ENCODE peak calls at places on chromosomes 12 and 14, in four cellular contexts. M is GM12878, T is neuronal stem cell, A is heart right ventricle. L is an unnamed sample.
A peak's percentile ranks its signal among the peaks of the same experiment; 100 is the strongest.

GRCh38 chr12:52971701-52972329 is 22.9 kb downstream of the KRT18 start:
- DNase-seq in M (no peak), T (no peak), A (no peak), L (no peak)

GRCh38 chr12:109557809-109558208 is 15.5 kb downstream of the MMAB start:
- DNase-seq in M (no peak), T (no peak), A (no peak), L (no peak)

GRCh38 chr12:131793623-131794022 is 34.6 kb upstream of the MMP17 start:
- DNase-seq in M (no peak), T (no peak), A (no peak), L (no peak)

GRCh38 chr12:53217049-53217929 is 10.2 kb upstream of the ITGB7 start:
- DNase-seq in M (no peak), T (no peak), A (peak; percentile 57), L (peak; percentile 81)

GRCh38 chr12:49912846-49913245 is 9.1 kb upstream of the FAIM2 start:
- DNase-seq in M (no peak), T (no peak), A (no peak), L (peak; percentile 24)

GRCh38 chr12:31008241-31008711 is 65.4 kb upstream of the DDX11 start:
- DNase-seq in M (no peak), T (no peak), A (no peak), L (no peak)

GRCh38 chr14:21263284-21264024 is 5.8 kb downstream of the HNRNPC start:
- DNase-seq in M (no peak), T (no peak), A (no peak), L (no peak)

GRCh38 chr14:55604467-55604866 is 24.5 kb downstream of the KTN1 start:
- DNase-seq in M (no peak), T (no peak), A (no peak), L (no peak)

GRCh38 chr12:16437926-16438325 is 90.5 kb downstream of the MGST1 start:
- DNase-seq in M (no peak), T (no peak), A (no peak), L (no peak)

DNA sequence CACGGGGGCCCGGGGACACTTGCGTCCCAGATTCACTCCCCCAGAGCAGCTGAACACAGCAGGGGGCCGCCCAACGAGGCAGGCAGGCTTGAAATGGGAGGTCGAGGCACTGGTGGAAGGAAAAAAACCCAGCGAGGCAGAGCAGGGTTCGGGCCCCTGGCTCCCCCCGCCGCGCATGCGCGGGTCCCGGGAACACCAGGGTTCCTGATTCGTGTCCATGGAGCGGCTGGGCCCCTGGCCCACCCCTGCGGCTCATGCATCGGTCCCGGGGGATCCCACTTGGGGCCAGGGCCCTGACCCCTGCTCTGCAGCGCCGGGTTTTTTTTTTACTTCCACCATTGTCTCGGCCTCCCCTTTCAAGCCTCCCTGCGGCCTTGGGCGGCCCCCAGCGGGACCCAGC is 321.5 kb downstream of the ALG10 start:
- DNase-seq in M (no peak), T (no peak), A (no peak), L (no peak)
- H3K9me3 ChIP-seq in M (no peaks in the 10 kb centered on the region), T (no peaks in the 10 kb centered on the region), A (no peaks in the 10 kb centered on the region), L (peaks cover 100% of the 10 kb centered on the region)

GRCh38 chr12:106271575-106272505 is 24.0 kb upstream of the CKAP4 start:
- DNase-seq in M (no peak), T (no peak), A (no peak), L (no peak)

GRCh38 chr12:106267535-106267934 is 19.7 kb upstream of the CKAP4 start:
- DNase-seq in M (no peak), T (no peak), A (no peak), L (no peak)

GRCh38 chr12:106274575-106275081 is 26.8 kb upstream of the CKAP4 start:
- DNase-seq in M (no peak), T (no peak), A (no peak), L (no peak)

GRCh38 chr12:106274012-106274411 is 26.2 kb upstream of the CKAP4 start:
- DNase-seq in M (no peak), T (no peak), A (no peak), L (no peak)

DNA sequence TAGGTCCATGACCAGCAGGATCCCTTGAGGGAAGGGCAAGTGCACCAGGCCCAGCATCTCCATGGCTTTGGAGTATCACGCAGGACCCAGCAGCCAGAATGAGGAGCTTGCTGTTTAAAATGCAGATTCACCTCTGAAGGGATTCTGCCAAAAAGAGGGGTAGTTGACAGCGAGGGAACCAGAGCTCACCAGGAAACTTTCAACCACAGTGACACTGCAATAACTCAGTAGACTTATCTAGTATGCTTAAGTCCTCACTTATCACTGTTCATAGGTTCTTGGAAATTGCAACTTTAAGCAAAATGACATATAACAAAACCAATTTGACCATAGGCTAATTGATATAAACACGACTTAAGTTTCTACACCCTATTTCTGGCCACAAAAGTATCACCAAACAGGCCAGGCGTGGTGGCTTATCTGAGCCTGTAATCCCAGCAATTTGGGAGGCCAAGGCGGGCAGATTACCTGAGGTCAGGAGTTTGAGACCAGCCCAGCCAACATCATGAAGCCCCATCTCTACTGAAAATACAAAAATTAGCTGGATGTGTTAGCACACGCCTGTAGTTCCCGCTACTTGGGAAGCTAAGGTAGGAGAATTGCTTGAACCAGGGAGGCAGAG is 21.4 kb upstream of the CKAP4 start:
- DNase-seq in M (no peak), T (no peak), A (no peak), L (no peak)
- H3K4me3 ChIP-seq in M (no peak overlapping the region), T (no peak overlapping the region), A (no peak overlapping the region), L (no peak overlapping the region)

DNA sequence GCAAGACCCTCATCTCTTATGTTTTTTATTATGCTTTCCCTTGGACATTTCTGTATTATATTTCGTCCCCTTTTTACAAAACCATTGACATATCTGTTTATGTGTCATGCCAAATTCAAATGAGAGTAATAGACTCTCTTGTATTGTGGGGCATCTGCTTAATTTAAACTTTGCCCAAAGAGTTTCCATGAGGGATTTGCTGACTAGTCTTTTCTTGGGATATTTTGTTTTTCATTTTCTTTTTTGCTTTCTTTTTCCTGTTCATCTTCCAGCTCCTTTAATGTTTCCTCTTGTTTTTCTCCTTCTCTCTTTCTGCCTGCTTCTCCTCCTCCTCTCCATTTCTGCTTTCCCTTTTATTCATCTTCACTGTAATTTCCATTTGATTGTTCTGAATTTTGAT is 13.8 kb upstream of the ZNF26 start:
- DNase-seq in M (no peak), T (no peak), A (no peak), L (no peak)
- H3K9me3 ChIP-seq in M (peaks cover 4% of the 10 kb centered on the region), T (peaks cover 19% of the 10 kb centered on the region), A (no peaks in the 10 kb centered on the region), L (peaks cover 81% of the 10 kb centered on the region)

GRCh38 chr14:26593377-26593776 is 4.5 kb downstream of the NOVA1 start:
- DNase-seq in M (no peak), T (no peak), A (no peak), L (no peak)
- H3K4me3 ChIP-seq in M (no peak overlapping the region), T (no peak overlapping the region), A (no peak overlapping the region), L (no peak overlapping the region)

L was measured in left lung.